ENCODE peak calls at places on chromosomes 1 and 21, in nine cellular contexts. B is PC-3; W is caudate nucleus; K is amniotic epithelial cell; A is NCI-H2171; U is stimulated activated CD8-positive, alpha-beta memory T cell treated with anti-CD3 and anti-CD28 coated beads, Interleukin-4, amount 100 ng/mL, for 24 hours; F is nephron progenitor cell; T is neural crest cell; C is germinal center. O is an unnamed sample.

GRCh38 chr21:21751286-21751685 is 753.1 kb downstream of the NCAM2 start:
- DNase-seq in K (no peak), B (no peak), W (no peak), U (no peak), C (no peak), A (no peak), F (no peak), T (no peak), O (no peak)

GRCh38 chr1:229434641-229435051 is 752 bp upstream of the ACTA1 start:
- DNase-seq in B (no peak), C (no peak), U (no peak), W (no peak), T (no peak), K (no peak), F (peak; percentile 65), A (no peak), O (no peak)

GRCh38 chr1:100387209-100387608 is 34.9 kb downstream of the CDC14A start:
- DNase-seq in C (no peak), K (peak; percentile 45), A (no peak), T (no peak), U (no peak), B (no peak), W (no peak), F (no peak), O (no peak)

GRCh38 chr1:55286851-55287602 is 71.9 kb upstream of the USP24 start:
- DNase-seq in B (no peak), C (no peak), W (no peak), T (no peak), A (no peak), K (peak; percentile 63), F (no peak), U (no peak), O (no peak)

GRCh38 chr21:29205009-29205408 is 74.6 kb downstream of the MAP3K7CL start:
- DNase-seq in A (no peak), U (no peak), C (no peak), F (no peak), T (no peak), K (no peak), B (no peak), W (no peak), O (no peak)

GRCh38 chr1:116987256-116987555 is 14.4 kb upstream of the CD101 start:
- DNase-seq in F (no peak), C (no peak), K (no peak), W (no peak), B (no peak), A (no peak), U (peak; percentile 37), T (no peak), O (no peak)

GRCh38 chr1:183804382-183804781 is 538 bp upstream of the RGL1 start:
- DNase-seq in B (no peak), W (no peak), T (peak; percentile 7), K (no peak), F (no peak), C (no peak), A (no peak), U (no peak), O (no peak)

GRCh38 chr1:41493117-41493536 is 8.6 kb upstream of the EDN2 start:
- DNase-seq in A (no peak), W (no peak), C (no peak), U (no peak), B (peak; percentile 70), T (no peak), K (peak; percentile 95), F (no peak), O (no peak)

O was measured in stimulated activated effector memory CD8-positive, alpha-beta T cell treated with anti-CD3 and anti-CD28 coated beads, Interleukin-12 subunit alpha, Interleukin-12 subunit beta, amount 100 ng/mL, for 72 hours.